ENCODE peak calls at places on chromosomes 4 and X, in eight cellular contexts. G is osteoblast, Y is HepG2, K is astrocyte, O is OCI-LY7, I is neuronal stem cell, M is neural progenitor cell, U is GM23338. A is an unnamed sample.

GRCh38 chr4:121277194-121278105 is 103.4 kb downstream of the QRFPR start:
- DNase-seq in G (no peak), Y (peak; percentile 27), K (no peak), O (peak; percentile 17), I (no peak), M (peak; percentile 43), U (peak; percentile 58), A (no peak)

GRCh38 chr4:37685726-37686372 is 327 bp downstream of the RELL1 start:
- DNase-seq in G (peak; percentile 90), Y (no peak), K (no peak), O (peak; percentile 65), I (no peak), M (peak; percentile 77), U (peak; percentile 63), A (no peak)

GRCh38 chr4:148730241-148730640 is 288.0 kb upstream of the NR3C2 start:
- DNase-seq in G (no peak), Y (no peak), K (no peak), O (no peak), I (no peak), M (no peak), U (no peak), A (no peak)

GRCh38 chr4:175504316-175504715 is 307.7 kb downstream of the GPM6A start:
- DNase-seq in G (no peak), Y (no peak), K (no peak), O (no peak), I (no peak), M (no peak), U (no peak), A (no peak)

GRCh38 chrX:118847676-118848075 is 24.1 kb downstream of the ZCCHC12 start:
- DNase-seq in G (peak; percentile 82), Y (peak; percentile 34), K (peak; percentile 12), O (peak; percentile 41), I (peak; percentile 46), M (peak; percentile 69), U (peak; percentile 75), A (no peak)

GRCh38 chrX:47587091-47587891 is 5.1 kb downstream of the TIMP1 start:
- DNase-seq in G (no peak), Y (no peak), K (no peak), O (no peak), I (no peak), M (no peak), U (no peak), A (no peak)

GRCh38 chr4:40189997-40190396 is 6.8 kb upstream of the RHOH start:
- DNase-seq in G (peak; percentile 50), Y (no peak), K (no peak), O (no peak), I (no peak), M (no peak), U (no peak), A (no peak)

GRCh38 chr4:134141728-134142127 is 59.9 kb downstream of the PABPC4L start:
- DNase-seq in G (no peak), Y (no peak), K (no peak), O (no peak), I (no peak), M (no peak), U (no peak), A (no peak)

GRCh38 chr4:6753103-6753560 is 29.4 kb upstream of the KIAA0232 start:
- DNase-seq in G (peak; percentile 42), Y (peak; percentile 80), K (no peak), O (no peak), I (no peak), M (peak; percentile 61), U (no peak), A (no peak)

GRCh38 chr4:138458751-138459150 is 216.6 kb upstream of the SLC7A11 start:
- DNase-seq in G (no peak), Y (no peak), K (no peak), O (no peak), I (no peak), M (no peak), U (no peak), A (no peak)

GRCh38 chrX:28847423-28847822 is 260.2 kb downstream of the IL1RAPL1 start:
- DNase-seq in G (no peak), Y (no peak), K (peak; percentile 72), O (no peak), I (no peak), M (no peak), U (no peak), A (no peak)

GRCh38 chr4:78481180-78481579 is 70.4 kb upstream of the ANXA3 start:
- DNase-seq in G (peak; percentile 30), Y (no peak), K (peak; percentile 35), O (no peak), I (no peak), M (no peak), U (no peak), A (peak; percentile 46)

GRCh38 chr4:78476108-78476704 is 75.4 kb upstream of the ANXA3 start:
- DNase-seq in G (no peak), Y (no peak), K (no peak), O (no peak), I (no peak), M (no peak), U (no peak), A (no peak)

GRCh38 chr4:78477276-78477675 is 74.3 kb upstream of the ANXA3 start:
- DNase-seq in G (peak; percentile 74), Y (no peak), K (peak; percentile 10), O (no peak), I (no peak), M (no peak), U (no peak), A (peak; percentile 36)

GRCh38 chr4:78480286-78480685 is 71.3 kb upstream of the ANXA3 start:
- DNase-seq in G (no peak), Y (no peak), K (no peak), O (no peak), I (no peak), M (no peak), U (no peak), A (no peak)

GRCh38 chr4:78478523-78478922 is 73.0 kb upstream of the ANXA3 start:
- DNase-seq in G (no peak), Y (no peak), K (no peak), O (no peak), I (no peak), M (no peak), U (no peak), A (no peak)
- H3K36me3 ChIP-seq in G (no peaks in the 10 kb centered on the region), Y (peaks cover 80% of the 10 kb centered on the region), K (no peaks in the 10 kb centered on the region), O (no peaks in the 10 kb centered on the region), I (no peaks in the 10 kb centered on the region), M (no peaks in the 10 kb centered on the region), U (peaks cover 34% of the 10 kb centered on the region), A (no peaks in the 10 kb centered on the region)

GRCh38 chrX:9867753-9868152 is 81.5 kb downstream of the SHROOM2 start:
- DNase-seq in G (peak; percentile 76), Y (no peak), K (peak; percentile 66), O (no peak), I (no peak), M (no peak), U (no peak), A (no peak)

GRCh38 chrX:9867214-9867613 is 81.0 kb downstream of the SHROOM2 start:
- DNase-seq in G (no peak), Y (no peak), K (no peak), O (no peak), I (no peak), M (no peak), U (no peak), A (no peak)

GRCh38 chrX:9864011-9864410 is 77.8 kb downstream of the SHROOM2 start:
- DNase-seq in G (no peak), Y (no peak), K (no peak), O (no peak), I (no peak), M (no peak), U (no peak), A (no peak)

GRCh38 chrX:9865804-9866471 is 79.7 kb downstream of the SHROOM2 start:
- DNase-seq in G (no peak), Y (no peak), K (peak; percentile 71), O (no peak), I (no peak), M (no peak), U (no peak), A (no peak)

DNA sequence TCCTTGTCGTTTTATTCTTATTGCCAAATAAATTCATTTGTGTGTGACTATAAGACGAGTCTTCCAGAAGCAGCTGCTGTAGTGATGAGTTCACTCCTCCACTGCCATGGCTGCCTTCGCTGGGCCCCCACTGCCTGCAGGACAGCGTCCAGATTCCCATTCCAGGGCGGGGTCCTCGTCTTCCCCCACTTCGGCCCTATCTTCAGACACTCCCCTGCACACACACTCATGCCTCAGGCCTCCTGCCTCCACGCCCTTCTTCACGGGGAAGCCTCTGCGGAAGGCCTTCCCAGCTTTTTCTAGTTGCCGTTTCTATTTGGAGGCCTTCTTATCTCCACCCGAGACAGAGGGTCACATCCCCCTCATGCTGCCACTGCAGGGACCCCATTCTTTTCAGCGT is 80.4 kb downstream of the SHROOM2 start:
- DNase-seq in G (no peak), Y (no peak), K (peak; percentile 36), O (no peak), I (no peak), M (no peak), U (no peak), A (no peak)
- H2AFZ ChIP-seq in G (no peak overlapping the region), Y (no peak overlapping the region), K (no peak overlapping the region), O (no peak overlapping the region), I (no peak overlapping the region), M (no peak overlapping the region), U (no peak overlapping the region), A (no peak overlapping the region)

GRCh38 chrX:68827256-68827655 is 1.6 kb upstream of the EFNB1 start:
- DNase-seq in G (peak; percentile 49), Y (no peak), K (no peak), O (no peak), I (no peak), M (no peak), U (no peak), A (no peak)

GRCh38 chrX:68827848-68828562 is 816 bp upstream of the EFNB1 start:
- DNase-seq in G (peak; percentile 94), Y (peak; percentile 55), K (peak; percentile 38), O (peak; percentile 73), I (peak; percentile 81), M (peak; percentile 85), U (peak; percentile 74), A (no peak)

GRCh38 chrX:68830486-68831404 is 1.9 kb downstream of the EFNB1 start:
- DNase-seq in G (no peak), Y (no peak), K (no peak), O (no peak), I (no peak), M (no peak), U (no peak), A (no peak)

GRCh38 chrX:68829594-68830485 is 1.0 kb downstream of the EFNB1 start:
- DNase-seq in G (peak; percentile 89), Y (no peak), K (peak; percentile 23), O (no peak), I (no peak), M (peak; percentile 39), U (peak; percentile 27), A (no peak)

GRCh38 chrX:68828740-68829593 is at the start of gene EFNB1:
- DNase-seq in G (peak; percentile 97), Y (peak; percentile 86), K (peak; percentile 90), O (peak; percentile 92), I (peak; percentile 92), M (peak; percentile 96), U (peak; percentile 92), A (peak; percentile 80)
- H3K4me3 ChIP-seq in G (peak within 1 kb of the TSS; percentile 77), Y (peak within 1 kb of the TSS; percentile 63), K (peak within 1 kb of the TSS; percentile 71), O (peak within 1 kb of the TSS; percentile 80), I (peak within 1 kb of the TSS; percentile 72), M (peak within 1 kb of the TSS; percentile 59), U (peak within 1 kb of the TSS; percentile 60), A (peak within 1 kb of the TSS; percentile 68)

DNA sequence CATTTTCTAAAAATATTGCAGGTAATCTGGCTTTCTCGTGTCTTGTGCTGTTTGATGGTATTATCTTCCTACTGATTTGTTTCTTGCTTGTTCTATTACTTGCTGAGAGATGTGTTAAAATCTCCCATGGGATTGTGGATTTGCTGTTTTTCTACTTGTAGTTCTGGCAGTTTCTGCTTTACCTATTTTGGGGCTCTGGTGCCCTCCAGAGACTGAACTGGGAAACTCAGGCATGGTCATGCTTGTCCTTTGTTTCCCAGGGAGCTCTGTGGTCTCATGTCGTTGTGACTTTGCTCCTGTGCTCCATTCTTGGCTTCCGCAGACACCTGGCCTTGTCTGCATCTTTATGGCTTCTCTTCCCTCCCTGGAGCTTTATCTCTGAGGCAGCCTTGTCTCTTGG is 39.5 kb downstream of the NSD2 start:
- DNase-seq in G (peak; percentile 79), Y (peak; percentile 55), K (peak; percentile 26), O (peak; percentile 35), I (peak; percentile 30), M (peak; percentile 71), U (peak; percentile 88), A (no peak)
- H3K36me3 ChIP-seq in G (peaks cover 17% of the 10 kb centered on the region), Y (peaks cover 59% of the 10 kb centered on the region), K (peaks cover 2% of the 10 kb centered on the region), O (peaks cover 96% of the 10 kb centered on the region), I (peaks cover 96% of the 10 kb centered on the region), M (no peaks in the 10 kb centered on the region), U (peaks cover 4% of the 10 kb centered on the region), A (peaks cover 22% of the 10 kb centered on the region)